ENCODE peak calls at places on chromosome 10, in seven cellular contexts. U, X, Q, P, D, S and W are unnamed samples. For H3K4me1, the result is how much of the 10 kb centered on the place peaks cover.

GRCh38 chr10:19946791-19947190 is 130.6 kb downstream of the PLXDC2 start:
- DNase-seq in U (no peak), X (no peak), Q (no peak), P (no peak), D (no peak), S (no peak), W (no peak)

GRCh38 chr10:119687192-119688032 is 36.2 kb downstream of the BAG3 start:
- DNase-seq in U (no peak), X (no peak), Q (peak), P (no peak), D (no peak), S (no peak), W (no peak)

GRCh38 chr10:45673074-45673628 is 579 bp upstream of the ZFAND4 start:
- DNase-seq in U (peak), X (peak), Q (peak), P (no peak), D (no peak), S (peak), W (peak)

GRCh38 chr10:118978998-118979350 is 50.5 kb upstream of the NANOS1 start:
- DNase-seq in U (no peak), X (no peak), Q (no peak), P (no peak), D (no peak), S (no peak), W (no peak)

GRCh38 chr10:119871881-119872609 is 598 bp downstream of the MCMBP start:
- DNase-seq in U (peak), X (peak), Q (peak), P (peak), D (peak), S (peak), W (peak)

GRCh38 chr10:812787-813186 is 118.7 kb downstream of the LARP4B start:
- DNase-seq in U (no peak), X (no peak), Q (no peak), P (no peak), D (no peak), S (no peak), W (no peak)

GRCh38 chr10:22369433-22370072 is 24.3 kb downstream of the SPAG6 start:
- DNase-seq in U (no peak), X (no peak), Q (peak), P (no peak), D (no peak), S (no peak), W (no peak)

GRCh38 chr10:3468919-3469638 is 296.5 kb upstream of the PITRM1 start:
- DNase-seq in U (peak), X (peak), Q (peak), P (peak), D (peak), S (peak), W (peak)

GRCh38 chr10:13241613-13242012 is 7.4 kb upstream of the UCMA start:
- DNase-seq in U (no peak), X (no peak), Q (no peak), P (no peak), D (no peak), S (no peak), W (no peak)

GRCh38 chr10:33123680-33124079 is 165.7 kb upstream of the ITGB1 start:
- DNase-seq in U (no peak), X (no peak), Q (no peak), P (no peak), D (no peak), S (no peak), W (no peak)

GRCh38 chr10:42850931-42851330 is 68.3 kb downstream of the BMS1 start:
- DNase-seq in U (no peak), X (no peak), Q (peak), P (no peak), D (no peak), S (no peak), W (no peak)

GRCh38 chr10:30759423-30759822 is 129.9 kb upstream of the LYZL2 start:
- DNase-seq in U (no peak), X (no peak), Q (no peak), P (no peak), D (no peak), S (no peak), W (no peak)

GRCh38 chr10:132346806-132347205 is 14.8 kb downstream of the LRRC27 start:
- DNase-seq in U (no peak), X (no peak), Q (no peak), P (no peak), D (no peak), S (no peak), W (no peak)

GRCh38 chr10:103153302-103153759 is 39.7 kb downstream of the NT5C2 start:
- DNase-seq in U (no peak), X (no peak), Q (no peak), P (peak), D (no peak), S (no peak), W (peak)

GRCh38 chr10:71217266-71218045 is 5.1 kb downstream of the UNC5B start:
- DNase-seq in U (no peak), X (peak), Q (peak), P (no peak), D (no peak), S (peak), W (peak)

GRCh38 chr10:44243851-44244502 is 140.9 kb downstream of the CXCL12 start:
- DNase-seq in U (no peak), X (no peak), Q (no peak), P (no peak), D (no peak), S (no peak), W (no peak)

GRCh38 chr10:28248092-28248491 is 54.8 kb downstream of the MPP7 start:
- DNase-seq in U (no peak), X (no peak), Q (peak), P (no peak), D (peak), S (no peak), W (no peak)

GRCh38 chr10:132605390-132605789 is 67.8 kb downstream of the INPP5A start:
- DNase-seq in U (no peak), X (peak), Q (no peak), P (no peak), D (no peak), S (no peak), W (no peak)

GRCh38 chr10:61628875-61629513 is 33.7 kb upstream of the CABCOCO1 start:
- DNase-seq in U (no peak), X (peak), Q (peak), P (no peak), D (no peak), S (no peak), W (no peak)

GRCh38 chr10:62813981-62814380 is 2.2 kb downstream of the EGR2 start:
- DNase-seq in U (no peak), X (no peak), Q (no peak), P (no peak), D (no peak), S (no peak), W (no peak)

GRCh38 chr10:44863344-44864041 is 47.6 kb upstream of the TMEM72 start:
- DNase-seq in U (no peak), X (no peak), Q (no peak), P (no peak), D (no peak), S (no peak), W (no peak)

GRCh38 chr10:75971402-75972211 is 540.2 kb downstream of the LRMDA start:
- DNase-seq in U (no peak), X (no peak), Q (no peak), P (no peak), D (no peak), S (no peak), W (peak)

GRCh38 chr10:117663750-117664149 is 121.2 kb downstream of the EMX2 start:
- DNase-seq in U (no peak), X (no peak), Q (peak), P (no peak), D (no peak), S (no peak), W (no peak)

GRCh38 chr10:93189959-93190358 is 116.3 kb downstream of the CYP26A1 start:
- DNase-seq in U (no peak), X (no peak), Q (no peak), P (no peak), D (no peak), S (no peak), W (no peak)

GRCh38 chr10:93309062-93309461 is 173.1 kb downstream of the MYOF start:
- DNase-seq in U (no peak), X (no peak), Q (no peak), P (no peak), D (no peak), S (no peak), W (no peak)

GRCh38 chr10:113665806-113666354 is 2.0 kb upstream of the NRAP start:
- DNase-seq in U (no peak), X (no peak), Q (peak), P (peak), D (no peak), S (peak), W (no peak)

GRCh38 chr10:132308588-132309451 is 1.1 kb upstream of the STK32C start:
- DNase-seq in U (no peak), X (peak), Q (no peak), P (no peak), D (peak), S (no peak), W (no peak)

GRCh38 chr10:77865585-77866324 is 60.8 kb downstream of the DLG5 start:
- DNase-seq in U (no peak), X (no peak), Q (no peak), P (no peak), D (no peak), S (peak), W (no peak)

GRCh38 chr10:48506147-48506917 is 98.5 kb downstream of the ARHGAP22 start:
- DNase-seq in U (no peak), X (peak), Q (no peak), P (no peak), D (no peak), S (no peak), W (no peak)

GRCh38 chr10:49751636-49752510 is 10.2 kb downstream of the OGDHL start:
- DNase-seq in U (no peak), X (no peak), Q (no peak), P (no peak), D (no peak), S (no peak), W (no peak)

GRCh38 chr10:5890519-5890878 is 456 bp downstream of the FBH1 start:
- DNase-seq in U (peak), X (no peak), Q (peak), P (no peak), D (no peak), S (peak), W (peak)

GRCh38 chr10:13644866-13645265 is 58.1 kb downstream of the PRPF18 start:
- DNase-seq in U (no peak), X (no peak), Q (no peak), P (no peak), D (no peak), S (no peak), W (no peak)

GRCh38 chr10:105964009-105964408 is 1200.5 kb downstream of the SORCS1 start:
- DNase-seq in U (no peak), X (no peak), Q (no peak), P (no peak), D (no peak), S (no peak), W (no peak)

GRCh38 chr10:132197271-132198067 is 10.7 kb downstream of the DPYSL4 start:
- DNase-seq in U (peak), X (peak), Q (no peak), P (no peak), D (peak), S (no peak), W (no peak)

GRCh38 chr10:34737772-34738169 is 77.3 kb downstream of the PARD3 start:
- DNase-seq in U (no peak), X (no peak), Q (no peak), P (no peak), D (no peak), S (no peak), W (no peak)

GRCh38 chr10:92304061-92304460 is 13.1 kb downstream of the MARCHF5 start:
- DNase-seq in U (no peak), X (no peak), Q (no peak), P (no peak), D (no peak), S (no peak), W (no peak)

GRCh38 chr10:5560142-5560843 is 35.5 kb downstream of the CALML3 start:
- DNase-seq in U (no peak), X (peak), Q (no peak), P (no peak), D (no peak), S (no peak), W (no peak)

DNA sequence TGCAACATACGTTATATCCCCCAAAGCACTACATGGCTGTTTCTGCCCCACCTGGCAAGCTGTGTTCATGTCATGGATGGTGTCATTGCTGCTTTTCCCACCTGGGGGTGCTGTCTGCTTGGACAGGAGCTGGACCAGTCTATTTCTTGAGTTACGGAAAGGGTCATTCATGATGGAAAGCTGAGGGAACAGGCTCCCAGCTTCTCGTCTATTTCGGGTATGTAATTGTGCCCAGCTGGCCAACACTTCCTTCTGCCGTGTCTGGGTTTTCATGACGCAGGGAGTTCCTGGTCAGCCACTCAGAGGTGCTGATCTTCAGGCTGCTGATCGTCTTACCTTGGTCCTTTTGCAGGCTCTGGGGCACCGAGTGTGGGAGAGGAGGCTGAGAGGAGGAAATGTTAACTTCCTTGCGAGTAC is 8.6 kb downstream of the BTBD16 start:
- DNase-seq in U (peak), X (no peak), Q (peak), P (no peak), D (no peak), S (peak), W (no peak)
- TF ChIP-seq CTCF in U (peak), X (no peak), Q (peak), P (peak), D (peak), S (peak), W (peak)

GRCh38 chr10:122331100-122331499 is 43.4 kb upstream of the PLEKHA1 start:
- DNase-seq in U (no peak), X (no peak), Q (no peak), P (no peak), D (no peak), S (no peak), W (no peak)
- H3K4me1 ChIP-seq in U (under half), X (under half), Q (under half), P (under half), D (under half), S (under half), W (under half)

GRCh38 chr10:16116404-16117304 is 256.3 kb upstream of the MINDY3 start:
- DNase-seq in U (no peak), X (no peak), Q (peak), P (no peak), D (no peak), S (no peak), W (no peak)
- TF ChIP-seq CTCF in U (peak), X (no peak), Q (peak), P (peak), D (peak), S (no peak), W (peak)

GRCh38 chr10:26840938-26841732 is 19.6 kb downstream of the ABI1 start:
- DNase-seq in U (no peak), X (no peak), Q (no peak), P (no peak), D (no peak), S (no peak), W (no peak)

GRCh38 chr10:26841733-26842317 is 18.9 kb downstream of the ABI1 start:
- DNase-seq in U (no peak), X (no peak), Q (no peak), P (no peak), D (no peak), S (no peak), W (no peak)

GRCh38 chr10:26839966-26840627 is 20.7 kb downstream of the ABI1 start:
- DNase-seq in U (no peak), X (no peak), Q (no peak), P (no peak), D (no peak), S (no peak), W (no peak)

GRCh38 chr10:26843736-26844135 is 17.0 kb downstream of the ABI1 start:
- DNase-seq in U (no peak), X (no peak), Q (peak), P (no peak), D (no peak), S (no peak), W (no peak)

GRCh38 chr10:26844381-26844780 is 16.4 kb downstream of the ABI1 start:
- DNase-seq in U (no peak), X (no peak), Q (no peak), P (no peak), D (no peak), S (no peak), W (no peak)
- H3K4me1 ChIP-seq in U (under half), X (under half), Q (under half), P (under half), D (under half), S (under half), W (under half)

GRCh38 chr10:126975221-126975620 is 70.0 kb downstream of the DOCK1 start:
- DNase-seq in U (no peak), X (no peak), Q (no peak), P (no peak), D (no peak), S (no peak), W (no peak)

GRCh38 chr10:126972622-126973414 is 67.6 kb downstream of the DOCK1 start:
- DNase-seq in U (no peak), X (no peak), Q (peak), P (no peak), D (no peak), S (no peak), W (no peak)

GRCh38 chr10:126964190-126964589 is 59.0 kb downstream of the DOCK1 start:
- DNase-seq in U (no peak), X (no peak), Q (no peak), P (no peak), D (no peak), S (no peak), W (no peak)

GRCh38 chr10:126966938-126967337 is 61.7 kb downstream of the DOCK1 start:
- DNase-seq in U (no peak), X (no peak), Q (no peak), P (no peak), D (no peak), S (no peak), W (no peak)

GRCh38 chr10:126969310-126969709 is 64.1 kb downstream of the DOCK1 start:
- DNase-seq in U (no peak), X (no peak), Q (peak), P (no peak), D (no peak), S (no peak), W (no peak)
- TF ChIP-seq CTCF in U (no peak), X (no peak), Q (peak), P (no peak), D (peak), S (no peak), W (peak)

DNA sequence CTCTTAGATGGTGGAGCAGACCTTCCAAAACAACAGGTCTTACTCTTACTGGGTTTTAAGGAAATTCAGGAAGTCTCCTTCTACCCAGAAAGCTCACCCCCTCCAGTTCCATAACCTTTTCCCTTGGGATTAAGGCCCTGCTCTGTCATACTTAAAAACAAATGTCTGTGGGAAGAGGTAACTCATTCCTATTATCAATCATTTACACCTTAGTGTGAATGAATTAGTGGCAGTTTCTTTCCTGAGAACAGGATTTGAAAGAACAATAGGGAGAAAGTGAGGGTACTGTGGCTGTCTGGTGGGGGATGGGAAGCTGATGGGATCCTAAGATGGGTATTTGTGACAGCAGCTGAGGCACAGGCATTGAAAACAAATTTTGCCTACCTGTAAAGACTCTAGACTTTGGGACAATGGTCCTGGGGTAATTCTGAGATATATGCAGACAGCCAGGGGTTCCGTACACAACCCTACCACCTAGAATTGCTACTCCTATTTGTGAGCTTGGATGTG is 22.2 kb upstream of the PDLIM1 start:
- DNase-seq in U (no peak), X (no peak), Q (no peak), P (no peak), D (no peak), S (no peak), W (no peak)
- H3K4me1 ChIP-seq in U (under half), X (under half), Q (under half), P (half or more), D (under half), S (under half), W (half or more)